ENCODE peak calls at places on chromosomes 5 and 9, in ten cellular contexts. L is WERI-Rb-1, Z is astrocyte of the spinal cord, N is AG10803, J is ovary, P is WTC11, O is HFFc6, A is K562, E is MCF 10A, U is left ventricle myocardium inferior. D is an unnamed sample.

GRCh38 chr9:72292184-72292787 is 72.7 kb downstream of the ZFAND5 start:
- DNase-seq in L (no peak), N (peak), E (peak), A (no peak), Z (peak), U (no peak), O (peak), J (no peak), P (no peak), D (no peak)

GRCh38 chr9:92064711-92065110 is 50.5 kb downstream of the SPTLC1 start:
- DNase-seq in J (no peak), E (peak), A (no peak), O (peak), P (no peak), U (no peak), L (no peak), Z (peak), N (peak), D (no peak)

GRCh38 chr9:135108801-135109500 is 21.5 kb downstream of the OLFM1 start:
- DNase-seq in E (no peak), O (no peak), N (no peak), L (no peak), U (no peak), P (no peak), J (no peak), A (no peak), Z (no peak), D (no peak)

GRCh38 chr9:35736201-35736633 is 3.8 kb downstream of the CREB3 start:
- DNase-seq in L (peak), P (peak), Z (peak), A (peak), U (peak), E (peak), O (peak), N (peak), J (no peak), D (peak)

GRCh38 chr5:32499261-32499660 is 54.7 kb upstream of the ZFR start:
- DNase-seq in E (no peak), A (no peak), U (no peak), L (no peak), P (no peak), J (no peak), Z (no peak), O (no peak), N (no peak), D (no peak)

GRCh38 chr5:151805414-151806225 is 33.9 kb downstream of the G3BP1 start:
- DNase-seq in E (peak), O (no peak), N (peak), U (no peak), P (no peak), A (no peak), J (no peak), Z (peak), L (no peak), D (no peak)

GRCh38 chr5:174323878-174324281 is 278.4 kb downstream of the NSG2 start:
- DNase-seq in O (no peak), Z (peak), J (no peak), A (peak), N (peak), E (peak), U (no peak), P (peak), L (peak), D (peak)

GRCh38 chr5:65482727-65483473 is 1.2 kb upstream of the ADAMTS6 start:
- DNase-seq in U (no peak), Z (peak), L (no peak), A (peak), J (no peak), O (peak), N (peak), E (peak), P (no peak), D (no peak)

GRCh38 chr5:57659889-57660288 is 177.3 kb upstream of the ACTBL2 start:
- DNase-seq in A (no peak), O (no peak), N (no peak), U (no peak), J (no peak), L (no peak), E (no peak), P (no peak), Z (no peak), D (no peak)

GRCh38 chr9:77257275-77257674 is 79.9 kb downstream of the VPS13A start:
- DNase-seq in U (no peak), A (no peak), Z (no peak), P (no peak), E (no peak), N (no peak), O (no peak), J (no peak), L (no peak), D (no peak)

GRCh38 chr9:27539479-27540441 is 10.1 kb upstream of the MOB3B start:
- DNase-seq in P (no peak), E (peak), O (peak), N (peak), J (peak), L (no peak), U (no peak), Z (peak), A (no peak), D (no peak)

GRCh38 chr9:70398145-70398556 is 16.3 kb downstream of the KLF9 start:
- DNase-seq in U (no peak), E (no peak), Z (no peak), L (no peak), J (no peak), N (no peak), O (no peak), A (peak), P (no peak), D (no peak)

GRCh38 chr5:59766394-59766793 is 127.1 kb downstream of the PDE4D start:
- DNase-seq in O (no peak), Z (no peak), J (no peak), N (no peak), A (no peak), U (no peak), L (no peak), P (no peak), E (peak), D (no peak)

GRCh38 chr5:60185230-60186104 is 291.9 kb upstream of the PDE4D start:
- DNase-seq in O (no peak), L (no peak), A (no peak), J (no peak), N (no peak), P (no peak), E (no peak), U (no peak), Z (no peak), D (no peak)

GRCh38 chr9:134618823-134619454 is 22.7 kb upstream of the COL5A1 start:
- DNase-seq in U (no peak), E (no peak), A (no peak), J (no peak), N (no peak), L (no peak), O (no peak), P (peak), Z (no peak), D (no peak)

GRCh38 chr5:131679911-131680310 is 44.9 kb upstream of the RAPGEF6 start:
- DNase-seq in O (peak), J (no peak), E (peak), L (no peak), P (no peak), Z (peak), N (peak), U (no peak), A (no peak), D (no peak)

GRCh38 chr9:6049798-6050197 is 34.4 kb upstream of the RANBP6 start:
- DNase-seq in O (peak), J (no peak), A (peak), U (no peak), N (peak), Z (no peak), L (no peak), E (peak), P (peak), D (no peak)

GRCh38 chr9:136671646-136672430 is 9.1 kb downstream of the EGFL7 start:
- DNase-seq in A (peak), Z (no peak), N (no peak), P (peak), J (peak), E (peak), L (peak), U (no peak), O (no peak), D (peak)

GRCh38 chr9:84277646-84278045 is 62.9 kb downstream of the SLC28A3 start:
- DNase-seq in O (no peak), N (no peak), U (no peak), Z (peak), E (peak), J (no peak), L (no peak), A (no peak), P (no peak), D (no peak)

GRCh38 chr5:99019812-99020697 is 91.2 kb upstream of the CHD1 start:
- DNase-seq in A (no peak), U (no peak), Z (peak), J (no peak), P (no peak), O (peak), N (peak), L (no peak), E (peak), D (no peak)

GRCh38 chr9:111872886-111873285 is 23.7 kb upstream of the UGCG start:
- DNase-seq in E (no peak), J (no peak), O (no peak), L (no peak), U (no peak), Z (no peak), P (no peak), N (no peak), A (no peak), D (no peak)

GRCh38 chr9:109733690-109734089 is 46.3 kb upstream of the PALM2AKAP2 start:
- DNase-seq in N (peak), Z (peak), O (peak), L (no peak), J (no peak), P (no peak), A (no peak), E (peak), U (no peak), D (no peak)

GRCh38 chr5:116377276-116378006 is 197.2 kb downstream of the SEMA6A start:
- DNase-seq in O (no peak), U (no peak), A (no peak), E (no peak), J (no peak), L (peak), P (no peak), Z (no peak), N (no peak), D (no peak)

GRCh38 chr5:141701341-141702119 is 19.5 kb upstream of the ARAP3 start:
- DNase-seq in N (no peak), E (no peak), O (no peak), U (no peak), Z (no peak), P (no peak), A (no peak), L (peak), J (no peak), D (no peak)

GRCh38 chr5:150078802-150079654 is 7.3 kb downstream of the CSF1R start:
- DNase-seq in P (no peak), U (no peak), O (no peak), N (peak), A (no peak), Z (no peak), E (no peak), L (no peak), J (peak), D (no peak)

GRCh38 chr9:90847971-90848370 is 46.4 kb downstream of the SYK start:
- DNase-seq in P (no peak), U (no peak), A (no peak), E (no peak), J (no peak), O (no peak), L (no peak), N (no peak), Z (no peak), D (no peak)

GRCh38 chr9:23669776-23670175 is 156.3 kb downstream of the ELAVL2 start:
- DNase-seq in L (peak), N (no peak), U (no peak), Z (no peak), A (no peak), O (no peak), P (no peak), J (no peak), E (no peak), D (no peak)

GRCh38 chr9:94772128-94772527 is 45.6 kb downstream of the AOPEP start:
- DNase-seq in L (no peak), U (no peak), P (no peak), N (no peak), Z (no peak), O (no peak), J (no peak), E (no peak), A (peak), D (no peak)

GRCh38 chr5:59069438-59070079 is 486.7 kb downstream of the RAB3C start:
- DNase-seq in J (no peak), L (no peak), A (no peak), P (no peak), N (peak), Z (peak), U (no peak), O (peak), E (peak), D (no peak)

GRCh38 chr5:38940230-38940858 is 94.5 kb downstream of the OSMR start:
- DNase-seq in L (no peak), Z (no peak), N (no peak), E (no peak), A (no peak), O (no peak), J (no peak), P (no peak), U (no peak), D (no peak)

GRCh38 chr5:147727200-147727599 is 55.3 kb downstream of the JAKMIP2 start:
- DNase-seq in J (no peak), P (no peak), Z (peak), E (no peak), U (no peak), A (no peak), N (no peak), L (no peak), O (no peak), D (no peak)

GRCh38 chr5:176793736-176794135 is 16.6 kb upstream of the UNC5A start:
- DNase-seq in O (no peak), A (no peak), L (no peak), Z (no peak), U (no peak), E (no peak), P (no peak), N (no peak), J (no peak), D (no peak)

GRCh38 chr9:107989544-107989943 is 500.0 kb upstream of the KLF4 start:
- DNase-seq in O (no peak), Z (no peak), L (no peak), J (no peak), A (no peak), U (no peak), P (no peak), E (peak), N (peak), D (no peak)

GRCh38 chr9:79939819-79940218 is 368.1 kb downstream of the TLE4 start:
- DNase-seq in O (no peak), Z (no peak), P (no peak), N (no peak), U (no peak), J (no peak), L (no peak), A (no peak), E (no peak), D (no peak)

GRCh38 chr5:38931731-38932130 is 85.9 kb downstream of the OSMR start:
- DNase-seq in A (no peak), O (no peak), N (no peak), U (no peak), Z (peak), P (no peak), E (no peak), L (no peak), J (no peak), D (no peak)

GRCh38 chr9:83238871-83239624 is 176.1 kb upstream of the RASEF start:
- DNase-seq in E (peak), J (no peak), Z (no peak), U (no peak), N (peak), P (no peak), A (no peak), O (no peak), L (no peak), D (no peak)

GRCh38 chr5:80715887-80716286 is 61.1 kb upstream of the DHFR start:
- DNase-seq in L (no peak), Z (no peak), P (no peak), J (no peak), E (no peak), N (no peak), O (no peak), A (no peak), U (no peak), D (no peak)

GRCh38 chr5:80711938-80712337 is 57.2 kb upstream of the DHFR start:
- DNase-seq in N (peak), E (peak), Z (peak), A (peak), P (peak), L (peak), J (no peak), O (peak), U (no peak), D (no peak)

GRCh38 chr5:80713640-80714039 is 58.9 kb upstream of the DHFR start:
- DNase-seq in P (no peak), J (no peak), E (no peak), O (no peak), N (no peak), U (no peak), Z (no peak), A (no peak), L (no peak), D (no peak)

GRCh38 chr5:80712914-80713313 is 58.1 kb upstream of the DHFR start:
- DNase-seq in P (no peak), E (no peak), A (no peak), L (no peak), O (no peak), J (no peak), N (no peak), Z (peak), U (no peak), D (no peak)

GRCh38 chr5:80714570-80715298 is 60.0 kb upstream of the DHFR start:
- DNase-seq in N (no peak), A (no peak), O (no peak), E (no peak), U (no peak), L (peak), Z (no peak), P (no peak), J (no peak), D (no peak)
- TF ChIP-seq CTCF in N (no peak), A (no peak), O (no peak), E (no peak), U (no peak), L (no peak), Z (no peak), P (no peak), J (no peak), D (no peak)

DNA sequence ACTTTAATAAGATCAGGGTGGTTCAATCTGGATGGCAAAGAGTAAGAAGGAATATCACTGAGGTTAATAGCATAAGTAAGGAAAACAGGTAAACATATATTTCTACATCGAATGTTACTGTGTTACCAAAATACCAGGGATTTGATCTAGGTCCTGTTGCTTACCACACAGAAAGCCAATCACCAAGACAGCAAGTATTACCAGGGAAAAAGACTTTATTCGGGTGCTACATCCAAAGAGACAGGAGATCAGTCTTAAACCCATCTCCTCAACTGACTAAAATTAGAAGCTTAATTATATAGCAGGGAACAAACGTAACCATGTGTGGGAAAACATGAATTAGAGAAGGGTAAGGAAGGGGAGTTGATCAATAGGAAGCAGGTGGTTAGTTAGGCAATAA is 500.1 kb downstream of the EFNA5 start:
- DNase-seq in E (peak), O (no peak), A (no peak), J (no peak), Z (no peak), N (no peak), L (no peak), U (no peak), P (no peak), D (no peak)
- TF ChIP-seq CTCF in E (no peak), O (no peak), A (no peak), J (no peak), Z (no peak), N (no peak), L (no peak), U (no peak), P (no peak), D (no peak)

DNA sequence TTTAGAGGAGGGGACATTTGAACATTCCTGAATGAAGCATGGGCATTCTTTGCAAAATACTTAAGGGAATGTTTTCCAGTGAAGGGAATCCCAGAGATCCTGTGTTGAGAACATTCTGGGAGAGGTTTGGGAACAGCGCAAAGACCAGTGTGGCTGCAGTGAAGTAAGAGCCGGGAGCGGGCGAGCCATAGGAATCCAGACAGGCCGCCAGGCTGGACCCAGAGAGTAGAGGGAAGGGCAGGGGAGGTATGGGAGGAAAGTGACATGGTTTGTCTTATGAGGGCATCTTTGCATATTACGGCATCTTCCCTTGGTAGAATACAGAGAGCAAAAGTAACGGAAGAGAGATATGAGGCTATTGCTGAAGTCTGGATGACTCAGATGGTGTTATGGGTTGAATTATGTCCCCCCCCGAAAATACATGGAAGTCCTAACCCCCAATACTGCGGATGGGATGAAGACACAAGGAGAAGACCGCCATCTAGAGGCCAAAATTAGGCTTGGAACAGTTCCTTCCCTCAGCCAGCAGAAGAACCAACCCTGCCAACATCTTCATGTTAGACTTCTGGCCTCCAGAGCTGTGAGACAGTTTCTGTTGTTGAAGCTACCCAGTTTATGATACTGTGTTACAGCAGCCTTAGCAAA is 268.2 kb downstream of the MAST4 start:
- DNase-seq in A (no peak), Z (peak), N (peak), U (no peak), P (peak), L (peak), J (no peak), E (peak), O (peak), D (no peak)
- TF ChIP-seq CTCF in A (peak), Z (peak), N (peak), U (peak), P (peak), L (peak), J (no peak), E (peak), O (peak), D (no peak)

GRCh38 chr9:89079421-89079820 is 88.2 kb downstream of the S1PR3 start:
- DNase-seq in P (no peak), J (no peak), U (no peak), N (peak), E (no peak), O (no peak), L (no peak), Z (no peak), A (no peak), D (no peak)
- TF ChIP-seq CTCF in P (no peak), J (no peak), U (no peak), N (no peak), E (no peak), O (no peak), L (no peak), Z (no peak), A (no peak), D (no peak)

GRCh38 chr5:883475-884181 is 9.0 kb downstream of the BRD9 start:
- DNase-seq in A (no peak), N (no peak), J (no peak), U (no peak), P (no peak), E (no peak), L (no peak), O (no peak), Z (no peak), D (no peak)

GRCh38 chr5:885127-885442 is 7.5 kb downstream of the BRD9 start:
- DNase-seq in J (no peak), Z (no peak), P (no peak), L (no peak), N (no peak), A (no peak), O (no peak), E (no peak), U (no peak), D (no peak)

GRCh38 chr5:886051-886450 is 6.5 kb downstream of the BRD9 start:
- DNase-seq in E (no peak), A (no peak), N (no peak), O (no peak), U (no peak), L (no peak), Z (no peak), P (no peak), J (no peak), D (no peak)

GRCh38 chr5:885529-885928 is 7.1 kb downstream of the BRD9 start:
- DNase-seq in N (no peak), O (no peak), Z (no peak), J (no peak), E (no peak), L (no peak), A (no peak), U (peak), P (no peak), D (no peak)

GRCh38 chr5:884345-885126 is 8.1 kb downstream of the BRD9 start:
- DNase-seq in O (no peak), U (no peak), N (no peak), A (no peak), L (no peak), P (no peak), Z (no peak), E (no peak), J (no peak), D (no peak)
- TF ChIP-seq CTCF in O (no peak), U (no peak), N (no peak), A (no peak), L (no peak), P (no peak), Z (no peak), E (no peak), J (no peak), D (no peak)